ENCODE peak calls at places on chromosomes 5 and 9, in ten cellular contexts. A, J, F, V, S, D, Y, W, E and N are unnamed samples.

GRCh38 chr9:106773750-106774149 is 89.2 kb upstream of the ZNF462 start:
- DNase-seq in A (no peak), J (no peak), F (no peak), V (peak; percentile 29), S (no peak), D (no peak), Y (no peak), W (no peak), E (no peak), N (no peak)

GRCh38 chr5:148934895-148935400 is 108.5 kb downstream of the ADRB2 start:
- DNase-seq in A (no peak), J (no peak), F (no peak), V (no peak), S (no peak), D (no peak), Y (no peak), W (peak; percentile 23), E (no peak), N (no peak)

GRCh38 chr5:175889910-175890684 is 18.7 kb downstream of the CPLX2 start:
- DNase-seq in A (no peak), J (peak; percentile 69), F (no peak), V (no peak), S (peak; percentile 28), D (no peak), Y (no peak), W (no peak), E (peak; percentile 27), N (no peak)

GRCh38 chr5:107367919-107368318 is 302.8 kb downstream of the EFNA5 start:
- DNase-seq in A (no peak), J (no peak), F (peak; percentile 43), V (no peak), S (no peak), D (peak; percentile 30), Y (peak; percentile 73), W (no peak), E (no peak), N (no peak)

GRCh38 chr5:53166101-53166500 is 56.5 kb upstream of the MOCS2 start:
- DNase-seq in A (no peak), J (no peak), F (no peak), V (no peak), S (no peak), D (no peak), Y (no peak), W (no peak), E (no peak), N (peak; percentile 52)

GRCh38 chr9:122115176-122116035 is 22.3 kb upstream of the TTLL11 start:
- DNase-seq in A (no peak), J (no peak), F (no peak), V (no peak), S (no peak), D (no peak), Y (no peak), W (no peak), E (no peak), N (no peak)

GRCh38 chr9:17342696-17343095 is 207.9 kb downstream of the CNTLN start:
- DNase-seq in A (no peak), J (no peak), F (peak; percentile 18), V (no peak), S (no peak), D (peak; percentile 33), Y (peak; percentile 56), W (no peak), E (no peak), N (no peak)

GRCh38 chr5:9104576-9105339 is 441.1 kb downstream of the SEMA5A start:
- DNase-seq in A (peak; percentile 27), J (no peak), F (no peak), V (no peak), S (no peak), D (no peak), Y (no peak), W (no peak), E (no peak), N (peak; percentile 65)

GRCh38 chr9:95574176-95574575 is 57.4 kb upstream of the PTCH1 start:
- DNase-seq in A (no peak), J (no peak), F (no peak), V (no peak), S (no peak), D (no peak), Y (no peak), W (no peak), E (no peak), N (no peak)

GRCh38 chr5:139342423-139342723 is 719 bp downstream of the PAIP2 start:
- DNase-seq in A (no peak), J (no peak), F (no peak), V (no peak), S (no peak), D (no peak), Y (no peak), W (no peak), E (no peak), N (no peak)

GRCh38 chr9:26954050-26954508 is 2.1 kb upstream of the IFT74 start:
- DNase-seq in A (peak; percentile 30), J (no peak), F (no peak), V (no peak), S (no peak), D (no peak), Y (no peak), W (no peak), E (no peak), N (peak; percentile 24)

GRCh38 chr9:1878817-1879216 is 136.3 kb upstream of the SMARCA2 start:
- DNase-seq in A (no peak), J (no peak), F (no peak), V (no peak), S (no peak), D (no peak), Y (no peak), W (no peak), E (no peak), N (no peak)

GRCh38 chr9:68501159-68501506 is 39.5 kb downstream of the TMEM252 start:
- DNase-seq in A (no peak), J (no peak), F (no peak), V (no peak), S (no peak), D (no peak), Y (no peak), W (peak; percentile 19), E (no peak), N (no peak)

DNA sequence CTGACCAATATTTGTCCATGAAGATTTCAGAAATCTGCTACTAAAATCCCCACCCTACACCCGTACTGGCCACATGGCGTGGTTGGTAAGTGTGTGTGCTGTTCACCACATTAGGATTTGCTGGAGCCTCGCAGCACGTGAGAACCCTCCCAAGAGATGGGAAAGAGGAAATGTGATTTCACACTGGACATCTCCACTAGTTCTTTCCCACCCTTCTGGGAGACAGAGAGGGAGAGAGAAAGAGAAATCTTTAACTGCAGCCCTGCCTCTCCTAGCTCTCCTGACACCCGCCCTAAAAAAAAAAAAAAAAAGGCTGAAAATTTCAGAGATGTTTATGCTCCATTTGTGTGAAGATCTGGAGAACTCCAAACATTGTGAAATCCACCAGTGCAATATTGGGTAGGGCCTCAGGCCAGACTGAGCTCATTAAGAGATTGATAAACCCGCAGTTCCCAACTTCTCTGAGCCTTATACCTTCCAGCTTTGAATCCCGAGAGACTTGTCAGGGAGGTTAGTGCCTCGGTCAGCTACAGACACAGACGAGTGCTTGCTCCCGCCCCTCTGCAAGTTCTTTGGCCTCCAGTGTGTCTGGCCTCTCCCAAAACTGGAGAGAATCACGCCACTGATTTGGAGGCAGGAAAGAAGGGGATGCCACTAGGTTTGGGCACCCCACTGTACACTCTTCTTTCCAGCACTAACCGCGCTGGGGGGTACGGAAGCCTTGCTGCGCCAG is 1.9 kb downstream of the SPRY4 start:
- DNase-seq in A (peak; percentile 74), J (no peak), F (peak; percentile 14), V (peak; percentile 22), S (no peak), D (no peak), Y (peak; percentile 25), W (peak; percentile 66), E (no peak), N (peak; percentile 85)
- H2AFZ ChIP-seq in A (no peak overlapping the region), J (no peak overlapping the region), F (peak overlapping the region; percentile 94), V (no peak overlapping the region), S (no peak overlapping the region), D (no peak overlapping the region), Y (no peak overlapping the region), W (no peak overlapping the region), E (no peak overlapping the region), N (no peak overlapping the region)

DNA sequence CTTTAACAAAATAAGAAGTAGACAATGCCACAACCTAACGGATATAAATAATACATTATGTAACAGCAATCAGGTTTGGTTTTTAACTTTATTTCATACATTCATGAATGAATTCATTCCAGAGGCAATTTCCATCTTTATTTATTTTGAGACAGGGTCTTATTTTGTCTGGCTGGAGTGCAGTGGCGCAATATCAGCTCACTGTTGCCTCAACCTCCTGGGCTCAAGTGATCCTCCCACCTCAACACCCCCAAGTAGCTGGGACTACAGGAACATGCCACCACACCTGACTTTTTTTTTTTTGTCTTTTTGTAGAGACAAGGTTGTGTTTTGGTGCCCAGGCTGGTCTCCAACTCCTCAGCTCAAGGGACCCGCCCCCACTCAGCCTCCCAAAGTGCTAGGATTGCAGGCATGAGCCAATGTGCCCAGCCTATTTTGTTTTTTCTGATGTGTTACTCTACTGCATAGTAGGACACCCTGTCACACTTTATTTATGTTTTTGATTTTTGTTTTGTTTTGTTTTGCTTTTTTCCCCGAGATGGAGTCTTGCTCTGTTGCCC is 26.3 kb upstream of the C5orf24 start:
- DNase-seq in A (no peak), J (no peak), F (no peak), V (no peak), S (no peak), D (no peak), Y (no peak), W (no peak), E (no peak), N (no peak)
- H3K36me3 ChIP-seq in A (peaks cover 78% of the 10 kb centered on the region), J (peaks cover 48% of the 10 kb centered on the region), F (peaks cover 20% of the 10 kb centered on the region), V (peaks cover 23% of the 10 kb centered on the region), S (no peaks in the 10 kb centered on the region), D (peaks cover 59% of the 10 kb centered on the region), Y (peaks cover 21% of the 10 kb centered on the region), W (peaks cover 52% of the 10 kb centered on the region), E (peaks cover 46% of the 10 kb centered on the region), N (no peaks in the 10 kb centered on the region)

DNA sequence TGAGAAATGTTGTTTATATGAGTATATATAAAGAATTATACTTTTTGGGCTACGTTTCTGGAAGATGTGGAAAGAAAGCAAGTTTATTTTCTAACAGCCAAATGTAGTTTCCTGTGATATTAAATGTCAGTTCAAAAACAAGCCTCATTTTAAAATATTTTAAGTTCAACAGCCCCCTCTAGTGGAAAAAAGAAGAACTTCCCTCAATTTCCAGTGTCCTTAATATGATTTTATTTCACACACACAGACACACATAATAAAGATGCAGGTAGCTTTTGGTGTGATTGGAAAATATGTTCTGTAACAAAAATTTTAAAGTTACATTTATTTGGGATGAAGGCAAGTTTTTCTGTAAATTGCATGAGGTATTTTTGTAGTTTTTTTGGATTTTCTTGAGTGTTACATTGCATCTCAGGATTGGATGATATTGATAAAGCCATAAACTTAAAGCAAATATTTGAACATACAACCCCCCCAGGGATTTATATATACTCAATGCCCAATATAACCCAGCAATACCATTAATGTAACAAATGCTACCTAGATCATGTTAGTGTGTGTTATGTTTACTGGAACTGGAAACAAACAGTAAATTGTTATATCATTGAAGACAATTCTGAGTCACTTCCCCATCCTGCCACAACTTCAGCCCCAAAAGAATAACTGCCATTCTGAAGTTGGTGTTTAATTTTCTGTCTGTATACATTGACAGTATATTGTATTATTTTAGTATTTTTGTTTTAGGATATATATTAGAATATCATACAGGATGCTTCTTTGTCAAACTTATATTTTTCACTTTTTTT is 54.0 kb downstream of the CCDC171 start:
- DNase-seq in A (peak; percentile 51), J (peak; percentile 37), F (peak; percentile 23), V (peak; percentile 36), S (peak; percentile 50), D (peak; percentile 65), Y (peak; percentile 30), W (peak; percentile 43), E (peak; percentile 22), N (peak; percentile 65)
- H2AFZ ChIP-seq in A (no peak overlapping the region), J (peak overlapping the region; percentile 49), F (no peak overlapping the region), V (no peak overlapping the region), S (no peak overlapping the region), D (no peak overlapping the region), Y (no peak overlapping the region), W (peak overlapping the region; percentile 53), E (no peak overlapping the region), N (no peak overlapping the region)

GRCh38 chr9:97615439-97616072 is 17.6 kb downstream of the TSTD2 start:
- DNase-seq in A (peak; percentile 63), J (peak; percentile 61), F (peak; percentile 47), V (peak; percentile 35), S (peak; percentile 79), D (peak; percentile 79), Y (peak; percentile 72), W (peak; percentile 70), E (peak; percentile 29), N (peak; percentile 49)
- H3K36me3 ChIP-seq in A (peaks cover 60% of the 10 kb centered on the region), J (peaks cover 46% of the 10 kb centered on the region), F (peaks cover 17% of the 10 kb centered on the region), V (peaks cover 2% of the 10 kb centered on the region), S (no peaks in the 10 kb centered on the region), D (peaks cover 8% of the 10 kb centered on the region), Y (peaks cover 11% of the 10 kb centered on the region), W (peaks cover 13% of the 10 kb centered on the region), E (peaks cover 4% of the 10 kb centered on the region), N (peaks cover 6% of the 10 kb centered on the region)